ENCODE peak calls at places on chromosomes 11 and 22, in seven cellular contexts. F is heart left ventricle, J is dorsolateral prefrontal cortex, T is heart right ventricle, H is psoas muscle, G is pancreas, N is uterus. O is an unnamed sample.

GRCh38 chr22:49763138-49763537 is 64.5 kb downstream of the BRD1 start:
- DNase-seq in G (no peak), J (no peak), T (no peak), H (no peak), N (no peak), F (no peak), O (no peak)

GRCh38 chr11:93330446-93330984 is at the start of gene DEUP1:
- DNase-seq in H (peak; percentile 45), F (peak; percentile 38), N (peak; percentile 30), G (peak; percentile 69), J (peak; percentile 28), T (peak; percentile 5), O (no peak)

GRCh38 chr11:58434217-58434616 is 6.3 kb upstream of the OR5B2 start:
- DNase-seq in F (no peak), T (no peak), J (no peak), H (no peak), G (no peak), N (no peak), O (no peak)

GRCh38 chr11:77063407-77063806 is 3.4 kb upstream of the CAPN5 start:
- DNase-seq in F (no peak), J (no peak), T (no peak), G (no peak), N (no peak), H (no peak), O (no peak)

GRCh38 chr11:73168925-73169579 is 26.9 kb upstream of the FCHSD2 start:
- DNase-seq in T (peak; percentile 33), F (peak; percentile 60), G (no peak), J (no peak), H (no peak), N (no peak), O (no peak)

GRCh38 chr11:8225589-8226036 is 38.1 kb downstream of the LMO1 start:
- DNase-seq in N (peak; percentile 75), T (peak; percentile 69), J (peak; percentile 72), G (peak; percentile 49), H (peak; percentile 67), F (peak; percentile 71), O (peak; percentile 64)

GRCh38 chr22:46721716-46722115 is 16.3 kb downstream of the CERK start:
- DNase-seq in N (no peak), F (no peak), G (no peak), H (no peak), J (no peak), T (no peak), O (no peak)

GRCh38 chr11:40328890-40329617 is 1130.4 kb downstream of the LRRC4C start:
- DNase-seq in T (peak; percentile 31), N (no peak), J (no peak), G (peak; percentile 55), F (peak; percentile 57), H (peak; percentile 14), O (peak; percentile 99)

GRCh38 chr22:29344137-29344536 is 28.6 kb upstream of the RASL10A start:
- DNase-seq in T (peak; percentile 57), J (peak; percentile 63), F (peak; percentile 79), N (peak; percentile 75), G (peak; percentile 83), H (peak; percentile 87), O (peak; percentile 91)

GRCh38 chr11:57649826-57650738 is at the start of gene YPEL4:
- DNase-seq in G (no peak), J (peak; percentile 81), T (peak; percentile 60), H (no peak), F (no peak), N (peak; percentile 69), O (peak; percentile 76)

GRCh38 chr11:105092255-105093239 is 47.0 kb downstream of the CARD18 start:
- DNase-seq in T (no peak), J (no peak), H (no peak), N (no peak), G (no peak), F (no peak), O (peak; percentile 32)

GRCh38 chr22:17570851-17571631 is 7.7 kb downstream of the SLC25A18 start:
- DNase-seq in N (peak; percentile 92), T (peak; percentile 78), J (peak; percentile 83), F (peak; percentile 96), H (peak; percentile 90), G (peak; percentile 16), O (peak; percentile 61)

GRCh38 chr11:35013514-35014191 is 97.2 kb downstream of the PDHX start:
- DNase-seq in J (no peak), G (no peak), F (no peak), H (no peak), T (no peak), N (no peak), O (no peak)

GRCh38 chr11:20090654-20091374 is 69.5 kb downstream of the DBX1 start:
- DNase-seq in J (no peak), N (no peak), T (no peak), G (no peak), F (no peak), H (no peak), O (no peak)

GRCh38 chr22:18146389-18146753 is 3.6 kb upstream of the USP18 start:
- DNase-seq in G (no peak), J (no peak), H (no peak), N (no peak), F (no peak), T (no peak), O (no peak)

GRCh38 chr22:41286639-41287091 is 678 bp upstream of the RANGAP1 start:
- DNase-seq in J (no peak), T (no peak), F (no peak), G (peak; percentile 47), H (no peak), N (no peak), O (peak; percentile 45)

GRCh38 chr11:100929377-100929776 is 200.2 kb downstream of the PGR start:
- DNase-seq in J (no peak), G (no peak), N (no peak), H (no peak), T (no peak), F (no peak), O (peak; percentile 69)

GRCh38 chr11:57359396-57359795 is 21.2 kb downstream of the P2RX3 start:
- DNase-seq in H (no peak), N (no peak), T (no peak), G (no peak), J (peak; percentile 72), F (no peak), O (no peak)

DNA sequence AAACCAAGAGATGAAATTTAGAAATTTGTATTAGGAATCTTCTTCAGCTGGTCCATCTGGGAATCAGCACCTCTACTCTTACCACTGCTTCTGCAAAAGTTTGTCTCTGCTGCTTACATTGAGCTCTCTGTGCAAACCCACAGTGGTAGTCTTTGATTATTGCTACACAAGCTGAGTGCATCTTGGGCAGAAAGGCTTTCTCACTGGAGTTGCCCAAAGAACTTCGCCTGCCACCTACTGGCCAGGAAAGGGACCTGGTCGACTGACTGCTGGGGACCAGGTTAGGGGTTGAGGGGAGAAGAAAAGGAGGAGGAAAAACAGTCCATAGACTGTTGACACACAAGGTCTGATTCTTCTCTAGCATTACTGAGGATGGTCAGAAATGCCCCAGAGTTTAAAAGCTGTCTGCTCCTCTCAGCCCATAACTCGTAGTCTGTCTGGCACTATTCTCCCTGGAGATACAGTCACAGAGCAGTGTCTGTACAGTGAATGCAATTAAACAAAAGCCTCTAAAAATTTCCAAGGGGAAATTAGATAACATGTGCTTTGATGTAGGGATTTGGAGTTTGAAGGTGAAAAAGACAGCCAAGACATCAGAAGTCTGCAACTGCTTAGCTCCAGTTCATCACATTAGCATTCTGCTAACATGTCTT is 215.0 kb upstream of the CTSC start:
- DNase-seq in J (no peak), H (peak; percentile 18), N (no peak), G (peak; percentile 17), F (no peak), T (no peak), O (peak; percentile 53)
- TF ChIP-seq CTCF in J (peak; percentile 25), H (peak; percentile 52), N (peak; percentile 19), G (peak; percentile 44), F (peak; percentile 41), T (peak; percentile 32), O (peak; percentile 69)

GRCh38 chr11:122213111-122213510 is 97.1 kb upstream of the BLID start:
- DNase-seq in J (peak; percentile 90), H (no peak), T (no peak), N (no peak), G (no peak), F (no peak), O (no peak)

GRCh38 chr11:122220321-122220720 is 104.3 kb upstream of the BLID start:
- DNase-seq in H (no peak), N (no peak), F (no peak), J (no peak), G (no peak), T (no peak), O (peak; percentile 91)

GRCh38 chr11:122214080-122214479 is 98.1 kb upstream of the BLID start:
- DNase-seq in T (no peak), H (no peak), G (no peak), F (no peak), J (no peak), N (no peak), O (no peak)

GRCh38 chr11:122214567-122214966 is 98.6 kb upstream of the BLID start:
- DNase-seq in N (no peak), H (no peak), J (no peak), T (no peak), F (no peak), G (no peak), O (peak; percentile 86)

DNA sequence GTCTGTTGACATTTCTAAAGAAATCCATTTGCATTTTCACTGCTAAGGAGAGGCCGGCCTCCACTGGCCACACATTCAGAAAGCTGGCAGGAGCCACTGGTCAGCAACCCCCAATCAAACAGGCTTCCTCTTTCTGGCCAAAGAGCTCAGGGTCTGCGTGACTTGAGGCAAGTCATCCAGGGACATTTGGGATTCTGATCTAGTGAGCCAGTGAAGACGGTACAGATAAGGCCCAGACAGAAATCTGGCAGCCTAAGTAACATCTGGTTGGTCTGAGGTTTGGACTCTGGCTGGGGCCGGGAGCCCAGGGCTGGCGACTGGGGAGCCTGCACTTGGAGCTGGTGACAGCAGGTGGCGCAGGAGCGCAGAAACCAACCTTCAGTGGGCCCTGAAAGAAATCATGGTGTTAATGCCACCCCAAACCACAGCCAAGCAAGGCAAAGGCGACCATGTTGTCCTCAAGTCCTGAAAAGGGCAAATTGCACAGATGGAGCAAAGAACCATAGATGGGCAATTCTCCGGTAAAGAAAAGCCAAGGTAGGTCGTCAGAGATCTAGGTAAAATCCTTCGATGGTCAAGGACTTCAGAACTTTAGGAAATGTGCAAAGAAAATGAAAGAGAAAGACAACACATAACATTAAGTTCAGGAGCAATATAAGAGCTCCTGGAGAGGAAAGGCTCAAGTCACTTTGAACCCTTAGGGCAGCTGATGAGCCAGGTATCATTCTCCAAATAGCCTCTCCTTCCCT is 99.4 kb upstream of the BLID start:
- DNase-seq in F (peak; percentile 77), N (peak; percentile 82), T (peak; percentile 71), H (peak; percentile 78), G (peak; percentile 55), J (peak; percentile 69), O (peak; percentile 100)
- TF ChIP-seq CTCF in F (peak; percentile 94), N (peak; percentile 74), T (peak; percentile 97), H (peak; percentile 92), G (peak; percentile 95), J (peak; percentile 81), O (peak; percentile 98)

DNA sequence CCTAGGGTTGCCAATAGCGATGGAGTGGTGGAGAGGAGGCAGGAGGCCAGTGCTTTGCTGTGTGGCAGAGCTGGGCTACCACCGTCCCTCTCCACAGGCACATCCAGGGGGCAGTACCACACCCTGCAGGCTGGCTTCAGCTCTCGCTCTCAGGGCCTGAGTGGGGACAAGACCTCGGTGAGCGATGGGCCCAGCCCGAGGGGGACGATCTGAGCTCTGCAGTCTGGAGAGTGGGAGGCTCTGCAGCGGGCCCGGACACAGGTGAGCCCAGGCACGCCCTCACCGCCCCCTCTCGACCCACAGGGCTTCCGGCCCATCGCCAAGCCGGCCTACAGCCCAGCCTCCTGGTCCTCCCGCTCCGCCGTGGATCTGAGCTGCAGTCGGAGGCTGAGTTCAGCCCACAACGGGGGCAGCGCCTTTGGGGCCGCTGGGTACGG is 2.5 kb downstream of the PKP3 start:
- DNase-seq in H (no peak), G (no peak), T (no peak), J (no peak), F (no peak), N (no peak), O (peak; percentile 20)
- TF ChIP-seq CTCF in H (peak; percentile 4), G (no peak), T (peak; percentile 22), J (no peak), F (no peak), N (no peak), O (peak; percentile 41)

GRCh38 chr22:19207902-19208283 is 29.4 kb upstream of the SLC25A1 start:
- DNase-seq in N (no peak), F (no peak), J (no peak), G (no peak), T (no peak), H (no peak), O (no peak)
- TF ChIP-seq CTCF in N (no peak), F (no peak), J (no peak), G (no peak), T (no peak), H (no peak), O (no peak)

O was measured in fibroblast of the aortic adventitia.